ENCODE peak calls at places on chromosome 19, in eight cellular contexts. V, A, J, X, U, Z, F and S are unnamed samples.

GRCh38 chr19:14943601-14944000 is 2.3 kb downstream of the OR7C2 start:
- DNase-seq in V (no peak), A (no peak), J (no peak), X (no peak), U (no peak), Z (no peak), F (no peak), S (no peak)

GRCh38 chr19:14181906-14182305 is 24.1 kb downstream of the ADGRL1 start:
- DNase-seq in V (no peak), A (no peak), J (no peak), X (no peak), U (no peak), Z (no peak), F (no peak), S (no peak)

GRCh38 chr19:2271516-2272103 is 10.4 kb downstream of the PEAK3 start:
- DNase-seq in V (no peak), A (no peak), J (no peak), X (no peak), U (no peak), Z (peak), F (no peak), S (no peak)

GRCh38 chr19:647566-648284 is 8.0 kb downstream of the FGF22 start:
- DNase-seq in V (no peak), A (no peak), J (no peak), X (no peak), U (no peak), Z (no peak), F (no peak), S (no peak)

GRCh38 chr19:6999938-7000732 is 21.1 kb downstream of the MBD3L2B start:
- DNase-seq in V (no peak), A (no peak), J (no peak), X (no peak), U (no peak), Z (no peak), F (no peak), S (no peak)

GRCh38 chr19:58569943-58570670 is 3.0 kb downstream of the MZF1 start:
- DNase-seq in V (no peak), A (no peak), J (no peak), X (no peak), U (no peak), Z (no peak), F (no peak), S (no peak)

GRCh38 chr19:5961969-5962945 is 15.7 kb downstream of the RANBP3 start:
- DNase-seq in V (no peak), A (peak), J (peak), X (no peak), U (peak), Z (peak), F (peak), S (no peak)

GRCh38 chr19:54662730-54663129 is at the start of gene LILRB4:
- DNase-seq in V (no peak), A (no peak), J (peak), X (no peak), U (no peak), Z (no peak), F (no peak), S (no peak)

GRCh38 chr19:51761696-51762095 is 716 bp downstream of the FPR2 start:
- DNase-seq in V (no peak), A (no peak), J (no peak), X (no peak), U (no peak), Z (no peak), F (no peak), S (no peak)

GRCh38 chr19:7897289-7897688 is 6.4 kb upstream of the MAP2K7 start:
- DNase-seq in V (no peak), A (no peak), J (peak), X (no peak), U (no peak), Z (no peak), F (no peak), S (no peak)

GRCh38 chr19:48900477-48901452 is 653 bp downstream of the NUCB1 start:
- DNase-seq in V (no peak), A (no peak), J (no peak), X (no peak), U (no peak), Z (peak), F (no peak), S (no peak)

GRCh38 chr19:18223860-18224524 is 2.2 kb downstream of the PDE4C start:
- DNase-seq in V (no peak), A (no peak), J (peak), X (no peak), U (no peak), Z (no peak), F (no peak), S (no peak)

GRCh38 chr19:13024126-13024957 is 29.1 kb downstream of the NFIX start:
- DNase-seq in V (no peak), A (no peak), J (peak), X (no peak), U (peak), Z (no peak), F (no peak), S (no peak)

GRCh38 chr19:44722131-44723121 is 23.5 kb downstream of the CEACAM16 start:
- DNase-seq in V (no peak), A (no peak), J (no peak), X (no peak), U (no peak), Z (no peak), F (peak), S (no peak)

GRCh38 chr19:33916792-33917191 is 120.1 kb downstream of the KCTD15 start:
- DNase-seq in V (no peak), A (no peak), J (no peak), X (no peak), U (no peak), Z (no peak), F (no peak), S (peak)

GRCh38 chr19:39166571-39167391 is 30.0 kb upstream of the NCCRP1 start:
- DNase-seq in V (no peak), A (no peak), J (peak), X (no peak), U (no peak), Z (peak), F (no peak), S (no peak)

GRCh38 chr19:19514215-19514633 is 1.1 kb downstream of the TSSK6 start:
- DNase-seq in V (peak), A (no peak), J (no peak), X (no peak), U (no peak), Z (no peak), F (no peak), S (no peak)

GRCh38 chr19:6235031-6235951 is 44.5 kb downstream of the MLLT1 start:
- DNase-seq in V (no peak), A (no peak), J (no peak), X (no peak), U (no peak), Z (no peak), F (no peak), S (no peak)

GRCh38 chr19:45852145-45852750 is 10.7 kb downstream of the SYMPK start:
- DNase-seq in V (no peak), A (no peak), J (no peak), X (no peak), U (no peak), Z (no peak), F (no peak), S (no peak)

GRCh38 chr19:1751367-1752008 is 1.8 kb upstream of the ONECUT3 start:
- DNase-seq in V (no peak), A (no peak), J (no peak), X (no peak), U (no peak), Z (no peak), F (no peak), S (no peak)

GRCh38 chr19:4930664-4931063 is 21.4 kb downstream of the UHRF1 start:
- DNase-seq in V (no peak), A (no peak), J (no peak), X (no peak), U (no peak), Z (no peak), F (no peak), S (no peak)

GRCh38 chr19:48391100-48392005 is at the start of gene KDELR1:
- DNase-seq in V (peak), A (no peak), J (peak), X (peak), U (peak), Z (peak), F (peak), S (peak)

GRCh38 chr19:18712981-18713380 is 29.5 kb downstream of the CRTC1 start:
- DNase-seq in V (no peak), A (no peak), J (no peak), X (no peak), U (no peak), Z (no peak), F (no peak), S (no peak)

GRCh38 chr19:4361152-4362037 is 18.0 kb downstream of the MPND start:
- DNase-seq in V (no peak), A (no peak), J (peak), X (no peak), U (no peak), Z (no peak), F (no peak), S (no peak)

GRCh38 chr19:33040994-33041827 is 23.5 kb downstream of the RHPN2 start:
- DNase-seq in V (no peak), A (no peak), J (no peak), X (no peak), U (no peak), Z (peak), F (no peak), S (no peak)

GRCh38 chr19:3028305-3029069 is 593 bp downstream of the TLE2 start:
- DNase-seq in V (no peak), A (no peak), J (no peak), X (no peak), U (no peak), Z (no peak), F (no peak), S (no peak)

GRCh38 chr19:1882089-1882785 is 3.1 kb downstream of the ABHD17A start:
- DNase-seq in V (no peak), A (peak), J (no peak), X (peak), U (no peak), Z (no peak), F (peak), S (no peak)

GRCh38 chr19:46288896-46289588 is 7.8 kb upstream of the HIF3A start:
- DNase-seq in V (peak), A (no peak), J (no peak), X (no peak), U (no peak), Z (peak), F (no peak), S (no peak)

GRCh38 chr19:32599736-32600157 is 18.8 kb downstream of the PDCD5 start:
- DNase-seq in V (peak), A (no peak), J (no peak), X (no peak), U (peak), Z (peak), F (peak), S (no peak)

GRCh38 chr19:2076481-2077082 is 19.5 kb downstream of the MOB3A start:
- DNase-seq in V (no peak), A (no peak), J (no peak), X (no peak), U (no peak), Z (no peak), F (no peak), S (no peak)